ENCODE peak calls at places on chromosomes 13 and 19, in four cellular contexts. T is GM06990, Y is astrocyte of the spinal cord, E is thoracic aorta. L is an unnamed sample.

GRCh38 chr13:27371932-27372331 is 52.5 kb upstream of the GTF3A start:
- DNase-seq in T (no peak), Y (no peak), E (no peak), L (no peak)

GRCh38 chr19:56141416-56141992 is 417 bp downstream of the ZNF444 start:
- DNase-seq in T (no peak), Y (no peak), E (no peak), L (no peak)

GRCh38 chr13:78595819-78596700 is 7.3 kb downstream of the POU4F1 start:
- DNase-seq in T (peak; percentile 44), Y (no peak), E (no peak), L (no peak)

GRCh38 chr19:42480335-42481095 is 37.8 kb upstream of the CXCL17 start:
- DNase-seq in T (no peak), Y (no peak), E (no peak), L (no peak)

GRCh38 chr19:55711719-55712118 is 26.5 kb downstream of the NLRP9 start:
- DNase-seq in T (no peak), Y (no peak), E (no peak), L (no peak)

GRCh38 chr13:101140087-101140770 is 276.1 kb downstream of the NALCN start:
- DNase-seq in T (no peak), Y (no peak), E (no peak), L (no peak)

GRCh38 chr13:50334092-50334778 is 319.0 kb downstream of the KCNRG start:
- DNase-seq in T (no peak), Y (no peak), E (no peak), L (no peak)

GRCh38 chr19:28638445-28638844 is 574.5 kb downstream of the UQCRFS1 start:
- DNase-seq in T (no peak), Y (no peak), E (no peak), L (no peak)

GRCh38 chr19:43687660-43687997 is 17.7 kb upstream of the PLAUR start:
- DNase-seq in T (no peak), Y (no peak), E (no peak), L (no peak)

GRCh38 chr13:98557934-98558630 is 18.8 kb downstream of the STK24 start:
- DNase-seq in T (no peak), Y (no peak), E (no peak), L (no peak)

GRCh38 chr13:43232866-43233265 is 209.5 kb downstream of the DNAJC15 start:
- DNase-seq in T (no peak), Y (peak; percentile 48), E (no peak), L (no peak)

GRCh38 chr13:76764429-76764828 is 121.8 kb downstream of the KCTD12 start:
- DNase-seq in T (no peak), Y (peak; percentile 24), E (no peak), L (peak; percentile 67)

GRCh38 chr13:106602178-106602577 is 34.2 kb upstream of the ARGLU1 start:
- DNase-seq in T (no peak), Y (no peak), E (no peak), L (peak; percentile 56)

GRCh38 chr13:77305276-77305675 is 21.6 kb downstream of the MYCBP2 start:
- DNase-seq in T (no peak), Y (no peak), E (no peak), L (no peak)

GRCh38 chr19:45473366-45474190 is 5.8 kb downstream of the FOSB start:
- DNase-seq in T (no peak), Y (peak; percentile 14), E (no peak), L (no peak)

GRCh38 chr13:31200636-31200970 is 828 bp downstream of the B3GLCT start:
- DNase-seq in T (no peak), Y (peak; percentile 21), E (no peak), L (peak; percentile 73)

GRCh38 chr13:95784161-95784880 is 107.4 kb downstream of the DNAJC3 start:
- DNase-seq in T (no peak), Y (peak; percentile 71), E (no peak), L (no peak)

GRCh38 chr19:50793558-50794065 is 3.4 kb downstream of the ACP4 start:
- DNase-seq in T (peak; percentile 46), Y (no peak), E (no peak), L (no peak)

GRCh38 chr19:38696733-38697055 is 47.6 kb downstream of the CAPN12 start:
- DNase-seq in T (no peak), Y (no peak), E (no peak), L (no peak)

GRCh38 chr19:46303702-46304397 is 7.0 kb downstream of the HIF3A start:
- DNase-seq in T (no peak), Y (peak; percentile 53), E (no peak), L (peak; percentile 90)

DNA sequence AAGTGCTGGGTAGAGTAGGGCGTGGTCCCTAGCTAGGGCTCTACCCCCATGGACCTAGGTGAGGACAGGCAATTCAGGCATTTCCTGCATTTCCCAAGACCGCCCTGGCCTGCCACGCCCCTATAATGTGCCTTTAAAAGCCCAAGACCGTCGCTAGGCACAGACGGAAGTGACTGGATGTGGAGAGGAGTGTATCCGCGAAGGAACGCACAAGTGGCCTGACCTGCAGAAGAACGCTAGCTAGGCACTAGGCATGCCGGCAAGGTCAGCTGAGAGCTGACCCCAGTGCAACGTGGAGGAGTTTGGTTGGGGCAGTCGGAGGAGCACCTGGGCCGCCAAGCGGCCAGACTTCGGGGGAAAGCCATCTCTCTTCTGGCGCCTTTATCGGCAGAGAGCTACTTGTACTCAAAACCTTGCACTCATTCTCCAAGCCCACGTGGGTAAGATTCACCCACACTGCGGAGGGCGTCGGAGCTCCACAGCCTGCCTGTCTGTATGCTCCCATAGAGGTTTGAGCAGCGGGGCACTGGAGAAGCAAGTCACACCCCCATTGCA is 370.0 kb downstream of the FGF9 start:
- DNase-seq in T (no peak), Y (no peak), E (no peak), L (peak; percentile 60)
- H3K4me3 ChIP-seq in T (no peak overlapping the region), Y (no peak overlapping the region), E (no peak overlapping the region), L (peak overlapping the region; percentile 28)

DNA sequence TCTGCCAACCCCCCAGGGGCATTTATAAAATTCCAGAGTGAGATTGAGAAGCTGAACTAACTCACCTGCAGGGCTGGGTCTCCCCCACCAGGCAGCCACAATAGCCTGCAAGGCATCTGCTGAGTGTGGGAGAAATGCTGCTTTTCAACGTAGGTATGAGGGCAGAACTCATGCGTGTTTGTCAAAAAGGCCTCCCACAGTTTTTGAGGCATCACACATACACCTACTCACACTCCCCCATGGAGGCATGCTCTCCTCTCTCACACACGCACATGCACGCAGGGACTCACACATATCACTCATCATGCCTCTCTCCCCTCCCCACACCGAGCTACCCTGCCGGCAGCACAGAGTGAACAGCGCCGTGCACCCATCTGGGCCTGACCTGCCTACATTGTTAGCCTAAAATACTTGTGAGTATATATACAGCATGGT is 390.5 kb downstream of the FGF9 start:
- DNase-seq in T (peak; percentile 49), Y (no peak), E (no peak), L (no peak)
- TF ChIP-seq CTCF in T (peak; percentile 25), Y (no peak), E (no peak), L (no peak)

DNA sequence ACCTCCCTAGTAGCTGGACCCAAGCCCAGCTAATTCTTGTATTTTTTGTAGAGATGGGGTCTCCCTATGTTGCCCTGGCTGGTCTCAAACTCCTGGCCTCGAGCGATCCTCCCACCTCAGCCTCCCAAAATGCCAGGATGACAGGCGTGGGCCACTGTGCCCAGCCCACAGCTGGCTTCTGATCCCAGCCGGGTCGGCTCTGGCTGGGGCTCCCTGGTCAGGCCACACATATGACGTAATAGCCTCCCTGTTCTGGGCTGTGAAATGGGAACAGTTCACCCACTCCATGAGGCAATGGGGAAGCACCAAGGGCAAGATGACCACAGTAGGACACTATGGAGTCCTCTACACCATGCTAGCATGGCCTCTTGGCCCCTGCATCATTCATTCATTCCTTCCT is 41.1 kb downstream of the TINCR start:
- DNase-seq in T (no peak), Y (no peak), E (no peak), L (no peak)
- H3K4me3 ChIP-seq in T (no peak overlapping the region), Y (no peak overlapping the region), E (no peak overlapping the region), L (no peak overlapping the region)

GRCh38 chr19:19562665-19563347 is 24.7 kb downstream of the CILP2 start:
- DNase-seq in T (no peak), Y (no peak), E (no peak), L (no peak)
- TF ChIP-seq CTCF in T (no peak), Y (no peak), E (no peak), L (no peak)

GRCh38 chr19:48363500-48363809 is 285 bp downstream of the TMEM143 start:
- DNase-seq in T (no peak), Y (no peak), E (no peak), L (no peak)

GRCh38 chr19:48361912-48362311 is 1.8 kb downstream of the TMEM143 start:
- DNase-seq in T (no peak), Y (no peak), E (no peak), L (no peak)

GRCh38 chr19:48363810-48364563 is at the start of the genes SYNGR4 and TMEM143:
- DNase-seq in T (peak; percentile 100), Y (peak; percentile 100), E (peak; percentile 93), L (peak; percentile 99)

GRCh38 chr19:48364564-48365363 is 597 bp downstream of the SYNGR4 start:
- DNase-seq in T (no peak), Y (no peak), E (no peak), L (no peak)

DNA sequence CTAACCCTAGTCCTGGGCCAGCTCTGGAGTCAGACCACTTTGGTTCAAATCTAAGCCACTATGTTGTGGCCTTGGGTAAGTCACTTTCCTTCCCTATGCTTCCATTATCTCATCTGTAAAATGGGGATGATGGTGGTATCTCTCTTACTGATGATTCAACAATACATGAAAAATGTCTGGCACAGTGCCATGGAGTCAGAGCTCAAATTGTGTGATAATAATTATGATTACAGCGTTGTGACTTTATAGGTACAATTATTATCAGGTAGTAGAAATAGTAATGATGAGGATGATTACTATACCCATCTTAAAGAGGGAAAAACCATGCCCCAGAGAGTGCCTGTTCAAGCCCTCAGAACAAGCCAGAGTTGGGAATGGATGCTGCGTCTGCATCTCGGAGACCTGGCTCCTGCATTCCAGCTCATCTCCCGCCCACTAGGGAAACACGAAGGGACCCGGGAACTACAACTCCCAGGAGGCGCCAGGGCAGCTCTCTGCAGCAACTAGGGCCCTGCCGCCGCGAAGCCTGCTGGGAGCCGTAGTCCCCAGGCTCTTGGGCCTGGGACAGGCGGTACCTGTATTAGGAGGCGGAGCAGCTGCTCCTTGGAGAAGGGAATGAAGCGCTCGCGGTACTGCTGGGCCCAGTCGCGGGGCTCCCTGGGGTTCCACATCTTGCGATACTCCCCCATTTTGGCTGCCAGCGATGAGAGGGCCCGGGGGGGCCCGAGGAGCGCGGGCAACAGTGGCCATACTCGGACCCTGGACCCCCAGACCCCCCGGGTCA is 832 bp downstream of the TMEM143 start:
- DNase-seq in T (peak; percentile 88), Y (peak; percentile 96), E (peak; percentile 81), L (peak; percentile 98)
- H3K4me3 ChIP-seq in T (peak overlapping the region; percentile 70), Y (peak overlapping the region; percentile 65), E (peak overlapping the region; percentile 82), L (peak overlapping the region; percentile 84)

GRCh38 chr13:21111546-21111945 is 50.2 kb upstream of the LATS2 start:
- DNase-seq in T (no peak), Y (no peak), E (no peak), L (no peak)
- TF ChIP-seq CTCF in T (no peak), Y (no peak), E (no peak), L (no peak)

DNA sequence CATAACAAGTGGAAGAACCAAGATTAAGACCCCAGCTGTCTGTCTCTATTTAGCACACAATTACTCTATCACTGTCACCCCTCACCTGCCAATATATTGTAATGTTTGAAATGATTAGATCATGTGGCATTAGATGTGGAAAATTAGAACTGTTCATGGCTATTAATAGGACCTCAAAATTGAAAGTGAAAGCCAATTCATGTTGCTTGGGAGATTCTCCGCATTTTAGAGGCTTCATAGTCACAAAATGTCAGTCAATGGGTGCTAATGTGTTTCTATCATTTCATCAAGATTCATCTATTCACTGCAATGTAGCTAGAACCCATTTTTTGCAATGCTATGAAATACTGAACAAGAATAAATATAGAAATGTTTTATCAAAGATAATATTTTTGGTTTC is 388.7 kb downstream of the DCT start:
- DNase-seq in T (no peak), Y (no peak), E (no peak), L (no peak)
- H3K4me3 ChIP-seq in T (no peak overlapping the region), Y (no peak overlapping the region), E (peak overlapping the region; percentile 41), L (no peak overlapping the region)

L was measured in lower lobe of right lung.